ENCODE peak calls at places on chromosomes 13 and 19, in nine cellular contexts. C is activated B cell treated with CpG ODN at 0.5 μM for 24 hours; V is GM10248; Z is psoas muscle; B is MCF 10A; K is colonic mucosa; Q is heart right ventricle; R is neural crest cell; W is CD4-positive, alpha-beta T cell. M is an unnamed sample.
A peak's percentile ranks its signal among the peaks of the same experiment; 100 is the strongest.

GRCh38 chr19:21970466-21970865 is 40.3 kb downstream of the ZNF208 start:
- DNase-seq in C (no peak), V (no peak), Z (no peak), B (no peak), K (no peak), Q (no peak), R (no peak), W (no peak), M (no peak)

GRCh38 chr13:73038064-73038463 is 20.7 kb upstream of the KLF5 start:
- DNase-seq in C (no peak), V (no peak), Z (no peak), B (no peak), K (no peak), Q (no peak), R (no peak), W (no peak), M (no peak)

GRCh38 chr19:38467541-38468525 is 34.3 kb downstream of the RYR1 start:
- DNase-seq in C (no peak), V (no peak), Z (no peak), B (no peak), K (no peak), Q (no peak), R (no peak), W (no peak), M (no peak)

GRCh38 chr19:46732172-46732938 is 13.5 kb upstream of the FKRP start:
- DNase-seq in C (no peak), V (no peak), Z (no peak), B (no peak), K (no peak), Q (no peak), R (no peak), W (no peak), M (no peak)

GRCh38 chr19:29121684-29122083 is 91.3 kb downstream of the UQCRFS1 start:
- DNase-seq in C (no peak), V (no peak), Z (peak; percentile 31), B (no peak), K (no peak), Q (no peak), R (peak; percentile 53), W (no peak), M (no peak)

GRCh38 chr19:35513975-35514809 is 743 bp upstream of the DMKN start:
- DNase-seq in C (no peak), V (no peak), Z (no peak), B (peak; percentile 34), K (no peak), Q (no peak), R (no peak), W (no peak), M (no peak)

GRCh38 chr13:26585136-26585535 is 27.7 kb downstream of the WASF3 start:
- DNase-seq in C (no peak), V (no peak), Z (no peak), B (no peak), K (no peak), Q (no peak), R (no peak), W (no peak), M (no peak)

GRCh38 chr13:26460652-26461051 is 96.8 kb upstream of the WASF3 start:
- DNase-seq in C (no peak), V (no peak), Z (peak; percentile 81), B (no peak), K (no peak), Q (peak; percentile 79), R (no peak), W (no peak), M (no peak)

GRCh38 chr19:34577056-34577455 is 95.5 kb downstream of the WTIP start:
- DNase-seq in C (no peak), V (no peak), Z (no peak), B (no peak), K (no peak), Q (no peak), R (no peak), W (no peak), M (no peak)

DNA sequence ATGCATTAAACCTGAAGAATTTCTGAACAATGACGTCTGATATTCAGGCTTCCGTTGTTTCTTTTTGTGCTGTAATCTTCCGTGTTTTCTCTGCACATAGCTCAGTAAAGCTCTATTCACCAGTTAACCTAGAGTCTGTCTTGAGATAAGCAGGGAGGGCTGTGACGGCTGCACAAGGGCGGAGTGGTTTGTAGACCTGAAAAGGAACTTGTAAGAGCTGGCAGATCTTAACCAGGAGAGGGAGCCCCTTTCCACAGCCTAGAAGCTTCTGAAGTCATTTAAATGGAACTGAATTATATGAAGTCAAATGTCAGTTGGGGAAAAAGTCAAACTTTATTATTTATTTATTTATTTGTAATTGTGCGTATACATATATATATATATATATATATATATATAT is 27.5 kb downstream of the DPRX start:
- DNase-seq in C (no peak), V (no peak), Z (no peak), B (no peak), K (no peak), Q (no peak), R (peak; percentile 35), W (no peak), M (no peak)
- TF ChIP-seq CTCF in C (no peak), V (no peak), Z (peak; percentile 23), B (no peak), K (no peak), Q (peak; percentile 61), R (peak; percentile 73), W (no peak), M (no peak)

GRCh38 chr13:23666576-23666975 is 96.4 kb downstream of the TNFRSF19 start:
- DNase-seq in C (no peak), V (no peak), Z (no peak), B (no peak), K (no peak), Q (no peak), R (no peak), W (no peak), M (no peak)

GRCh38 chr13:23668557-23668956 is 98.3 kb downstream of the TNFRSF19 start:
- DNase-seq in C (no peak), V (no peak), Z (no peak), B (no peak), K (no peak), Q (no peak), R (no peak), W (no peak), M (no peak)

GRCh38 chr13:23670793-23671192 is 100.6 kb downstream of the TNFRSF19 start:
- DNase-seq in C (no peak), V (no peak), Z (no peak), B (no peak), K (no peak), Q (no peak), R (no peak), W (no peak), M (no peak)

GRCh38 chr13:23671367-23671766 is 101.2 kb downstream of the TNFRSF19 start:
- DNase-seq in C (no peak), V (no peak), Z (no peak), B (no peak), K (no peak), Q (no peak), R (no peak), W (no peak), M (no peak)

DNA sequence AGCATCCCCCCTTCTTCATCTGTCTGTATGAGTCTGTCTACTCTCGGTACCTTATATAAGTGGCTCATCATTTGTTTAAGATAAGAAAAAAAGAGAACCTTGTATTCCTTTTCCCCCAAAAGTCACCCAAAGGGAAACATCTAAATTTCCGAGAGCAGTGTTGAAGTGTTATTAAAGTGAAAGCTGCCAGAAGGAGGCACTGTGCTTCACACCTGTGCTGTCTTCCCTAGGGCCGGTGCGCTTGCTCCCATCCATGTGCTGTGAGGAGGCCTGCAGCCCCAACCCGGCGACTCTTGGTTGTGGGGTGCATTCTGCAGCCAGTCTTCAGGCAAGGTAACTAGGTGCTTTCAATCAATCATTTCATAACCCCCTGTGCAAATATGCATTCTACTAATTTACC is 97.5 kb downstream of the TNFRSF19 start:
- DNase-seq in C (no peak), V (no peak), Z (no peak), B (no peak), K (no peak), Q (no peak), R (no peak), W (no peak), M (no peak)
- TF ChIP-seq CTCF in C (no peak), V (peak; percentile 21), Z (no peak), B (peak; percentile 7), K (no peak), Q (no peak), R (no peak), W (no peak), M (peak; percentile 11)

DNA sequence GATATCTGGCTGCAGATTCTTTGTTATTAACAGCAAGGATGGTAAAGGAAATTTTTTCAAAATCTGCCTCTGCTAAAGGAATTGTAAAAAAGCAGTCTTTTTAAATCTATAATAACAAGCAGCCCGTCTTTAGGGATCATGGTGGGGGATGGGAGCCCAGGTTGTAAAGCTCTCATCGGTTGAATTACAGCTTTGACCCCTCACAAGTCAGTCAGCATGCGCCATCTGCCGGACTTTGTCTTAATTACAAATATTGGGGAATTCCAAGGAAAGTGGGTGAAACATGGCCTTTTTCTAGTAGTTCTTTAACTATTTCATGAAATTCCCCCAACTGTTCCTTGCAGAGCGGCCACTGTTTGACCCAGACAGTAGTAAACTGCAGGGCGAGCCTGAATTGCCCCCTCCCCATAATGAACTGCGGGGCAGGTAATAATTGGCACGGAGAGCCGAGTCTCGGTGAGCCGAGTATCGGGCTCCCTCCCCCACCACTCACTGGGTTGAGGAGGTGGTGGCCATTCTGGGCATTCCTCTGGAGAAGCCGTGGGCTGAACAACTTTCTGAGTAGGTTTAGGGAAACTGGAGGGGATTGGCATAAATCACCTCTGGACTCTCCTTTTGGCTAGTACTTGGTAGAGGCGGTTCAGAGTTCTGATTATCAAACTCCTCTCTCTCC is 11.6 kb downstream of the ZNF578 start:
- DNase-seq in C (no peak), V (no peak), Z (no peak), B (no peak), K (no peak), Q (no peak), R (peak; percentile 29), W (no peak), M (no peak)
- TF ChIP-seq CTCF in C (no peak), V (no peak), Z (no peak), B (no peak), K (no peak), Q (no peak), R (peak; percentile 60), W (no peak), M (no peak)

GRCh38 chr13:86567119-86567518 is 767.9 kb upstream of the SLITRK6 start:
- DNase-seq in C (no peak), V (no peak), Z (no peak), B (no peak), K (no peak), Q (no peak), R (no peak), W (no peak), M (no peak)
- TF ChIP-seq CTCF in C (no peak), V (peak; percentile 22), Z (no peak), B (no peak), K (no peak), Q (no peak), R (no peak), W (no peak), M (peak; percentile 33)

M was measured in GM13977.